ENCODE peak calls at places on chromosomes 13 and 19, in eight cellular contexts. One of them, this sample, is unnamed.

GRCh38 chr13:26377038-26377437 is 123.1 kb downstream of the CDK8 start:
- DNase-seq in NCI-H1092 treated with DMSO at 0.1 percent for 48 hours: no peak
- DNase-seq in Peyer's patch: no peak
- DNase-seq in hypothalamus: no peak
- DNase-seq in HT1080: peak
- DNase-seq in spleen: no peak
- DNase-seq in GDM1: no peak
- DNase-seq in AG10803: peak
- DNase-seq in this sample: no peak

GRCh38 chr19:52351512-52351911 is 15.5 kb downstream of the ZNF610 start:
- DNase-seq in spleen: no peak
- DNase-seq in Peyer's patch: no peak
- DNase-seq in HT1080: no peak
- DNase-seq in GDM1: no peak
- DNase-seq in NCI-H1092 treated with DMSO at 0.1 percent for 48 hours: no peak
- DNase-seq in hypothalamus: no peak
- DNase-seq in AG10803: no peak
- DNase-seq in this sample: no peak

GRCh38 chr19:49847731-49848696 is 2.9 kb upstream of the PTOV1 start:
- DNase-seq in hypothalamus: no peak
- DNase-seq in AG10803: peak
- DNase-seq in HT1080: peak
- DNase-seq in Peyer's patch: no peak
- DNase-seq in GDM1: no peak
- DNase-seq in NCI-H1092 treated with DMSO at 0.1 percent for 48 hours: no peak
- DNase-seq in spleen: no peak
- DNase-seq in this sample: no peak

GRCh38 chr19:48595833-48596232 is 10.7 kb upstream of the SPACA4 start:
- DNase-seq in AG10803: no peak
- DNase-seq in hypothalamus: no peak
- DNase-seq in HT1080: no peak
- DNase-seq in GDM1: no peak
- DNase-seq in NCI-H1092 treated with DMSO at 0.1 percent for 48 hours: no peak
- DNase-seq in spleen: no peak
- DNase-seq in Peyer's patch: no peak
- DNase-seq in this sample: no peak

GRCh38 chr13:77391475-77391874 is 64.6 kb upstream of the MYCBP2 start:
- DNase-seq in GDM1: no peak
- DNase-seq in AG10803: no peak
- DNase-seq in spleen: no peak
- DNase-seq in Peyer's patch: no peak
- DNase-seq in hypothalamus: no peak
- DNase-seq in HT1080: no peak
- DNase-seq in NCI-H1092 treated with DMSO at 0.1 percent for 48 hours: no peak
- DNase-seq in this sample: no peak

GRCh38 chr13:112892759-112893569 is 76.0 kb upstream of the MCF2L start:
- DNase-seq in NCI-H1092 treated with DMSO at 0.1 percent for 48 hours: no peak
- DNase-seq in Peyer's patch: no peak
- DNase-seq in spleen: peak
- DNase-seq in HT1080: no peak
- DNase-seq in hypothalamus: no peak
- DNase-seq in AG10803: no peak
- DNase-seq in GDM1: peak
- DNase-seq in this sample: peak

GRCh38 chr13:77379508-77379907 is 52.6 kb upstream of the MYCBP2 start:
- DNase-seq in spleen: no peak
- DNase-seq in Peyer's patch: no peak
- DNase-seq in HT1080: no peak
- DNase-seq in GDM1: no peak
- DNase-seq in hypothalamus: no peak
- DNase-seq in NCI-H1092 treated with DMSO at 0.1 percent for 48 hours: no peak
- DNase-seq in AG10803: no peak
- DNase-seq in this sample: no peak

GRCh38 chr19:49114630-49115363 is 627 bp downstream of the LIN7B start:
- DNase-seq in AG10803: peak
- DNase-seq in Peyer's patch: peak
- DNase-seq in hypothalamus: peak
- DNase-seq in spleen: peak
- DNase-seq in NCI-H1092 treated with DMSO at 0.1 percent for 48 hours: peak
- DNase-seq in HT1080: no peak
- DNase-seq in GDM1: no peak
- DNase-seq in this sample: no peak

GRCh38 chr13:64457976-64458375 is 2772.2 kb downstream of the PCDH9 start:
- DNase-seq in hypothalamus: no peak
- DNase-seq in AG10803: peak
- DNase-seq in NCI-H1092 treated with DMSO at 0.1 percent for 48 hours: no peak
- DNase-seq in spleen: no peak
- DNase-seq in GDM1: no peak
- DNase-seq in HT1080: no peak
- DNase-seq in Peyer's patch: no peak
- DNase-seq in this sample: no peak

GRCh38 chr19:58355891-58356235 is 2.6 kb upstream of the A1BG start:
- DNase-seq in NCI-H1092 treated with DMSO at 0.1 percent for 48 hours: no peak
- DNase-seq in GDM1: no peak
- DNase-seq in HT1080: no peak
- DNase-seq in Peyer's patch: no peak
- DNase-seq in spleen: no peak
- DNase-seq in hypothalamus: no peak
- DNase-seq in AG10803: no peak
- DNase-seq in this sample: no peak

GRCh38 chr13:101453784-101454201 is 1.3 kb downstream of the ITGBL1 start:
- DNase-seq in hypothalamus: peak
- DNase-seq in AG10803: peak
- DNase-seq in HT1080: peak
- DNase-seq in Peyer's patch: no peak
- DNase-seq in spleen: no peak
- DNase-seq in NCI-H1092 treated with DMSO at 0.1 percent for 48 hours: no peak
- DNase-seq in GDM1: no peak
- DNase-seq in this sample: no peak

GRCh38 chr19:3556423-3556977 is 886 bp downstream of the MFSD12 start:
- DNase-seq in Peyer's patch: no peak
- DNase-seq in AG10803: no peak
- DNase-seq in GDM1: no peak
- DNase-seq in HT1080: no peak
- DNase-seq in hypothalamus: no peak
- DNase-seq in NCI-H1092 treated with DMSO at 0.1 percent for 48 hours: no peak
- DNase-seq in spleen: peak
- DNase-seq in this sample: no peak

GRCh38 chr13:110092869-110093268 is 214.1 kb downstream of the COL4A1 start:
- DNase-seq in hypothalamus: no peak
- DNase-seq in AG10803: no peak
- DNase-seq in NCI-H1092 treated with DMSO at 0.1 percent for 48 hours: no peak
- DNase-seq in HT1080: no peak
- DNase-seq in GDM1: no peak
- DNase-seq in Peyer's patch: no peak
- DNase-seq in spleen: no peak
- DNase-seq in this sample: no peak

This sample was measured in chondrocyte.